ENCODE peak calls at places on chromosomes 5 and 9, in five cellular contexts. D, R, G, L and V are unnamed samples.

GRCh38 chr9:114347675-114348074 is 18.0 kb downstream of the ORM2 start:
- DNase-seq in D (no peak), R (no peak), G (no peak), L (no peak), V (no peak)

GRCh38 chr9:137167752-137168574 is 1.9 kb downstream of the LRRC26 start:
- DNase-seq in D (no peak), R (no peak), G (no peak), L (no peak), V (no peak)

GRCh38 chr9:112823257-112823656 is 67.4 kb downstream of the SLC46A2 start:
- DNase-seq in D (no peak), R (no peak), G (no peak), L (no peak), V (no peak)

GRCh38 chr5:1006656-1007071 is 1.9 kb upstream of the NKD2 start:
- DNase-seq in D (no peak), R (no peak), G (peak; percentile 82), L (no peak), V (no peak)

GRCh38 chr5:78964889-78965288 is 20.2 kb downstream of the ARSB start:
- DNase-seq in D (no peak), R (peak; percentile 88), G (no peak), L (peak; percentile 76), V (no peak)

GRCh38 chr5:1788828-1789227 is 10.8 kb downstream of the MRPL36 start:
- DNase-seq in D (no peak), R (no peak), G (peak; percentile 76), L (no peak), V (no peak)

GRCh38 chr5:150758210-150758533 is 645 bp downstream of the DCTN4 start:
- DNase-seq in D (no peak), R (no peak), G (no peak), L (no peak), V (no peak)

GRCh38 chr9:123620258-123620657 is 264.3 kb downstream of the CRB2 start:
- DNase-seq in D (no peak), R (no peak), G (no peak), L (no peak), V (no peak)

GRCh38 chr9:121204121-121204520 is 2.5 kb upstream of the RAB14 start:
- DNase-seq in D (no peak), R (no peak), G (no peak), L (no peak), V (no peak)

DNA sequence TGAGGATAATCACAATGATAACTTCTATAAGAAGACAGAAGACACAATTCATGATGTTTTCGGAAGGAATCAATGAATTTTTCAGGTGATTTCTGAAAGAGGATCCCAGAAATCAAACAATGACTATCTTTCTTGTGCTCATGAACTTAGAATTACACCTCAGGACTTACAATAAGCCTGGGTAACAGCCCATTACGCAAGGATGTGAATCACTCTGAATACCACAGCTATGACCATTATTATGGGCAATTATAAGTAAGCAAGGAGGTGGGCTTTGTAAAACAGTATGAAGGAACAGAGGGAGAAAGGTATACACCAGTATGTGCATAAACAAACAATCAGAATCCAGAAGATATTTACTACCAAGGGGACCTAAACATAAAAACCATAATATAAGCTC is 21.5 kb upstream of the PPP2CA start:
- DNase-seq in D (no peak), R (peak; percentile 92), G (no peak), L (no peak), V (no peak)
- H3K4me3 ChIP-seq in D (no peak overlapping the region), R (no peak overlapping the region), G (no peak overlapping the region), L (no peak overlapping the region), V (no peak overlapping the region)

GRCh38 chr5:127536687-127537086 is 19.2 kb downstream of the PRRC1 start:
- DNase-seq in D (no peak), R (peak; percentile 32), G (no peak), L (peak; percentile 11), V (no peak)
- TF ChIP-seq CTCF in D (peak; percentile 55), R (peak; percentile 39), G (no peak), L (peak; percentile 85), V (no peak)

DNA sequence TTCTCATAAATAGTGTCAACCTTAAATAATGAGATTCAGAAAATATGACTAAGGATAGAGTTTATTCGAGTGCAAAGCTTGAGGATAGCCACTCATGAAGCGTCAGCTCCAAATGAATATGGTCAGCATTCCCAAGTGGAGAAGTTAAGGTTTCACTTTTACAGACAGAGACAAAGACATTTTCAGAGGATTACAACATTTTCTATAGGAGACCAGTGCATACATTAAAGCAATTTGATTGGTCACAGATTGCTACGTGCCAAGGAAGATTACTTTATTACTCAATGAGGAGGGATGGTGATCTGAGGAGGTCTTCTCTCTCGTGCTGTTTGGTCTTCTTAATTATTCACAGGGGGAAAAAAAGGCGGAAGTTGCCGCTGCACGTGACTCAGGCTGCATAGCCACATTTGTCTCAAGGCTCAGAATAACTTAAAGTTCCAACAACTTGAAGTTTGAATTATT is 60.1 kb upstream of the SPATA31C2 start:
- DNase-seq in D (no peak), R (peak; percentile 17), G (no peak), L (peak; percentile 4), V (peak; percentile 19)
- H3K4me3 ChIP-seq in D (no peak overlapping the region), R (peak overlapping the region; percentile 3), G (no peak overlapping the region), L (peak overlapping the region; percentile 22), V (no peak overlapping the region)

DNA sequence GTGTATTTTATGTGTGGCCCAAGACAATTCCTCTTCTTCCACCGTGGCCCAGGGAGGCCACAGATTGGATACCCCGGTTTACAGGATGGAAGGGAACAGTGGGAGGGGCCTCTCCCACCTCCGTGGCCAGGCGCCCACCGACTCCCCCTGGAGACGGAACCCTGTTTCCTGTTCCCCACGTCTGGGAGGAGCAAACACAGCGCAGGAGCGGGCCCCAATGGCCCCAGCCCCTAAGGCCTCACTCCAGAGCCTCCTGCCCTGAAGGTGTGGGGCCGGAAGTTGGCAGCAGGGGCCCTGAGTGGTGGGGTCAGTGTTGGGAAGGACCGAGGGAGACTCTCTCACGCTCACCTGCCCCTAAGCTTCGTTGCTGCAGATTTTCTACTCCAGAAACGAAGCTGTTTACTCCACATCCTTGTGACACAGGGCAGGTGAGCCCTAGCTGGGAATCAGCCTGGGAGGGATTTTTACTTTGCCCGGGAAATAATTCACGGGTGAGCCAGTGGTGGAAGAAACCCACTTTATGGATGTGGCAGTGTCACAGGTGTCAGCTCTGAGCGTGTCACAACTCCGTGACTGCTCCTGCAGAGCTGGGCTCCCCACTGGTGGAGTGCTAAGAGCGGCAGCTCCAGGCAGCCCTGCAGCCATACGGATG is 77.6 kb upstream of the OLFM1 start:
- DNase-seq in D (no peak), R (no peak), G (no peak), L (no peak), V (no peak)
- TF ChIP-seq CTCF in D (no peak), R (no peak), G (no peak), L (no peak), V (no peak)

DNA sequence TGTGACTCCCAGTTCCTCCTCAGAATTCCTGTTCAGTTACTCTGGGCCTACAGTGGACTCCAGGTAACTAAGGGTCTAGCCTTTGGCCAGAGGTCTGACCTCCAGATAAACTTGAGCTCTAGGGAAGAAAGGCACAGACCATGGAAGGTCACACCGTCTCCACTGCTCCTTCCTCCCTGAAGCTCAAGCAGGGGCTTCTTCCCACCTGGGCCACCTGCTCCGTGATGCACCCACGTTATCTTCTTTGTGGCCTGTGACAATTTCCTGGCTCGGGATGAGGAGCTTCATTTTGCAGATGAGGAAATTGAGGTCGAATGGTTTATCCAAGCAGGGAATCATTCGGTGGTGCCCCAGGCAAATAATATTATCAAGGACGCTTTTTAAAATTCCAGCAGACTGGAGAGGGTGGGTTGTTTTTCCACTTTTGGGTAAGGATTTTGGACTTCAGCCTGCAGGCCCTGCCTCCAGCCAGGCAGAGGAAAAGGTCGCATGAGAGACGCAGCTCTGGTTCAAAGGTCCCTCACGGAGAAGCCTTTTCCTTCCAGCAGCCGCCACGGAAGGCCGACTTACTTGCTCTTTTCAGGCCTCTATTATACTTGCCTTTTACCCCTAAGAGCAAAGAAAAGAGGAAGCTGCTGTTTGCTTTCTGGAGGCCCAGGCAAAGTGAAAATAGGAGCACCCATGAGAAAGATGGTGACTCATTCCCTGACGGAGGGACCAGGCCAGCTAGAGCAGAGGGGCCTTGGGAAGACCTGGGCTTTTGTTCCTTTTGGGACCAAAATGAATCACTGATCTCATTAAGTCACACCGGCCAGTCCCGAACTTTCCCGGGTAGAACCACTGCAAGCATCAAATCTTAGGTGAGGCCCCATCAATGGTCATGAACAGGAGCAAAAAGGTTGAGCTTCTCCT is 22.8 kb upstream of the DUSP1 start:
- DNase-seq in D (no peak), R (peak; percentile 61), G (peak; percentile 81), L (no peak), V (peak; percentile 48)
- H3K4me3 ChIP-seq in D (no peak overlapping the region), R (no peak overlapping the region), G (no peak overlapping the region), L (no peak overlapping the region), V (no peak overlapping the region)